ENCODE peak calls at places on chromosomes 11 and 22, in four cellular contexts. W is neuronal stem cell, J is H1, H is H9. P is an unnamed sample.

GRCh38 chr22:27602390-27602789 is 199.2 kb downstream of the MN1 start:
- DNase-seq in W (no peak), J (no peak), H (peak), P (no peak)

GRCh38 chr11:122714484-122714883 is 59.0 kb downstream of the UBASH3B start:
- DNase-seq in W (no peak), J (no peak), H (no peak), P (no peak)

GRCh38 chr11:35845860-35846259 is 98.0 kb upstream of the LDLRAD3 start:
- DNase-seq in W (no peak), J (no peak), H (no peak), P (no peak)

GRCh38 chr22:42340695-42341383 is 70.4 kb upstream of the TCF20 start:
- DNase-seq in W (peak), J (peak), H (peak), P (peak)

GRCh38 chr11:128471138-128471661 is 116.2 kb downstream of the ETS1 start:
- DNase-seq in W (no peak), J (no peak), H (no peak), P (no peak)

GRCh38 chr11:129331217-129331616 is 44.4 kb upstream of the BARX2 start:
- DNase-seq in W (no peak), J (no peak), H (no peak), P (no peak)

GRCh38 chr22:20463324-20464095 is 25.9 kb upstream of the SCARF2 start:
- DNase-seq in W (no peak), J (no peak), H (no peak), P (no peak)

GRCh38 chr11:34570584-34570983 is 50.3 kb upstream of the EHF start:
- DNase-seq in W (no peak), J (no peak), H (no peak), P (no peak)

GRCh38 chr22:36350751-36351594 is 36.8 kb downstream of the MYH9 start:
- DNase-seq in W (no peak), J (no peak), H (no peak), P (peak)

GRCh38 chr22:20968281-20968977 is 1.4 kb downstream of the AIFM3 start:
- DNase-seq in W (no peak), J (peak), H (no peak), P (no peak)

DNA sequence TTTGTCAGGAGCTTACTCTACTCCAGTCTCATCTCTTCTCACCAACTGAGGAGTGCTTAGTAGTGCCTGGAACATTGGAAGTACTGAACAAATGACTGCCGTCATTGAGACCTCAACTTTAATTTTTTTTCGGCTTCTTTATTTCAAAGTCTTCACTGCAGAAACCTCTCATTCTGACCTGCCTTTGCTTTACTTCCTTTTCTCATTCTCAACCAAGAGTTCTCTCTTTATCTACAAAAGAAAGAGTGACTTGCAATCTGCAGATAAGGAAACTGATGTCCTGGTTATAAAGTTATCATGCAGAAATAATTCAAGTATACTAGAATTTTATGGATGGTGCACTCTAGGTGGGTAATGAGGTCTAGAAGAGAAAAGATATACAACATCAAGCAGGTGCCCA is 1.2 kb upstream of the EED start:
- DNase-seq in W (no peak), J (no peak), H (no peak), P (no peak)
- H4K8ac ChIP-seq in W (no peak), J (no peak), H (no peak), P (no peak)

GRCh38 chr11:70240337-70240736 is 30.2 kb upstream of the PPFIA1 start:
- DNase-seq in W (no peak), J (no peak), H (no peak), P (no peak)
- H2AK5ac ChIP-seq in W (no peak), J (no peak), H (no peak), P (no peak)

GRCh38 chr11:68375337-68375736 is 62.9 kb downstream of the LRP5 start:
- DNase-seq in W (no peak), J (no peak), H (no peak), P (no peak)

GRCh38 chr11:68373810-68374501 is 61.6 kb downstream of the LRP5 start:
- DNase-seq in W (no peak), J (no peak), H (no peak), P (no peak)

GRCh38 chr11:68372625-68373024 is 60.2 kb downstream of the LRP5 start:
- DNase-seq in W (no peak), J (no peak), H (no peak), P (no peak)

GRCh38 chr11:68373189-68373809 is 60.9 kb downstream of the LRP5 start:
- DNase-seq in W (no peak), J (no peak), H (no peak), P (no peak)

GRCh38 chr11:68374531-68374930 is 62.1 kb downstream of the LRP5 start:
- DNase-seq in W (no peak), J (no peak), H (no peak), P (no peak)
- H2BK120ac ChIP-seq in W (no peak), J (no peak), H (no peak), P (no peak)

GRCh38 chr11:1745701-1746320 is 4.6 kb downstream of the IFITM10 start:
- DNase-seq in W (no peak), J (no peak), H (no peak), P (no peak)
- H4K8ac ChIP-seq in W (no peak), J (no peak), H (no peak), P (no peak)

GRCh38 chr11:66887531-66887930 is 30.7 kb downstream of the LRFN4 start:
- DNase-seq in W (no peak), J (no peak), H (no peak), P (no peak)
- H2AK5ac ChIP-seq in W (no peak), J (no peak), H (no peak), P (no peak)

GRCh38 chr11:96318850-96319249 is 24.1 kb downstream of the MAML2 start:
- DNase-seq in W (no peak), J (no peak), H (no peak), P (no peak)
- H2BK120ac ChIP-seq in W (no peak), J (no peak), H (no peak), P (no peak)

DNA sequence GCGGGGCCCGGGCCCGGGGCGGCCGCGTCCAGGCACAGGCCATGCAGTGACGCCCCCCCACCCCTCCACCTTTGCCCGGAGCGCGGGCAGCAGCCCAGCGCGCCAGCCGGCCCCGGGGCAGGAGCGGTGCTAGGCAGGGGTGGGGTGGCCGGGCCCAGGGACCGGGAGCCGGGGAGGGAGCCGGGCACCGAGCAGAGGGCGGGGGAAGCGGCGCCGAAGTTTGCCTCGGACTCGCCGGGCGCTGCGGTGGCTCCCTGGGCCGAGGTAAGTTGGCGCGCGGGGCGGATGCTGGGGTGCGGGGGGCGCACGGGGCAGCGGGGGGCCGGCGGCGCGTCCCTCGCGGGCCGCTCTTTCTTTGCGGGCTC is 332 bp downstream of the TEAD1 start:
- DNase-seq in W (no peak), J (no peak), H (no peak), P (no peak)
- H4K8ac ChIP-seq in W (no peak), J (peak), H (no peak), P (peak)

DNA sequence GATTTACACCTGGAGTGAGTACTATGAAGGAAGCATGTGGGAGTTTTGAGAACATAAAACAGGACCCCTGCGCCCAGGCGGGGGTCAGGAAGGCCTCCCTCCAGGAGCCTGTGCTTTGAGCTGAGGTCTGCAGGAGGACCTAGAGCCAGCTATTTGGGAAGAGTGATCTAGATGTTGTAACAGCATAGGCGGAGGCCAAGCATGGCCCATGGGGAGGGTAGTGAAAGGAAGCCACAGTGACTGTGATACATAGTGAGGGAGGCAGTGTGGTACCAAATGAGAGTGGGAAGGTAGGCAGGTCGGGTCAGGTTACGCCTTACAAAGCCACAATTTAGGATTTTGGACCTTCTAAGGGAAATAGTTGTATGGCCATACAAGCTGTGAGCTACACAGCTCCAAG is 147.5 kb downstream of the PARVA start:
- DNase-seq in W (no peak), J (no peak), H (no peak), P (no peak)
- H2AK5ac ChIP-seq in W (no peak), J (no peak), H (no peak), P (peak)

P was measured in mesendoderm.